ENCODE peak calls at places on chromosomes 4 and X, in ten cellular contexts. P, Q, I, Y, S, Z, A, K, V and G are unnamed samples.

GRCh38 chrX:27918799-27919198 is 62.5 kb downstream of the DCAF8L1 start:
- DNase-seq in Q (peak), A (peak), V (no peak), I (peak), K (no peak), P (peak), Y (no peak), Z (no peak), S (no peak), G (no peak)

GRCh38 chrX:151396042-151396826 is 772 bp upstream of the VMA21 start:
- DNase-seq in P (no peak), A (peak), Z (no peak), I (peak), Q (no peak), V (no peak), Y (no peak), K (peak), S (no peak), G (peak)

GRCh38 chrX:17732138-17732783 is 5.0 kb upstream of the SCML1 start:
- DNase-seq in Q (no peak), K (no peak), I (no peak), Y (peak), S (no peak), A (no peak), P (peak), V (no peak), Z (no peak), G (no peak)

GRCh38 chrX:123138473-123138872 is 45.6 kb upstream of the GRIA3 start:
- DNase-seq in P (no peak), V (no peak), Y (no peak), S (no peak), Z (no peak), A (no peak), K (no peak), I (no peak), Q (no peak), G (no peak)

GRCh38 chr4:150283689-150284088 is 205.4 kb downstream of the DCLK2 start:
- DNase-seq in P (peak), Q (no peak), S (no peak), Z (no peak), A (no peak), Y (no peak), K (no peak), V (no peak), I (peak), G (no peak)

GRCh38 chr4:155522201-155522600 is 144.4 kb upstream of the GUCY1A1 start:
- DNase-seq in I (peak), V (no peak), K (no peak), A (no peak), Q (no peak), P (no peak), S (no peak), Z (no peak), Y (no peak), G (no peak)

GRCh38 chrX:118480172-118480571 is 15.4 kb upstream of the DOCK11 start:
- DNase-seq in P (no peak), K (no peak), V (no peak), S (no peak), I (no peak), Q (no peak), A (no peak), Y (no peak), Z (no peak), G (no peak)

GRCh38 chr4:3215256-3215655 is 33.7 kb upstream of the MSANTD1 start:
- DNase-seq in A (no peak), Q (no peak), Y (peak), Z (no peak), I (no peak), P (no peak), S (no peak), V (no peak), K (no peak), G (no peak)

GRCh38 chr4:137956256-137956655 is 285.9 kb downstream of the SLC7A11 start:
- DNase-seq in A (no peak), P (peak), V (no peak), I (no peak), S (no peak), Y (no peak), K (no peak), Q (no peak), Z (no peak), G (no peak)

GRCh38 chr4:95107635-95108034 is 349.9 kb downstream of the BMPR1B start:
- DNase-seq in Z (peak), S (no peak), Q (peak), A (no peak), K (no peak), Y (no peak), I (no peak), P (peak), V (no peak), G (no peak)

GRCh38 chr4:15451866-15452765 is 17.6 kb upstream of the CC2D2A start:
- DNase-seq in S (no peak), Q (peak), V (no peak), Y (no peak), P (peak), Z (no peak), I (peak), A (no peak), K (no peak), G (no peak)

GRCh38 chrX:139178980-139179379 is 351.6 kb upstream of the F9 start:
- DNase-seq in I (no peak), Q (no peak), S (no peak), Z (no peak), K (no peak), A (no peak), V (no peak), Y (no peak), P (no peak), G (no peak)

GRCh38 chr4:152138451-152138850 is 377.6 kb upstream of the GATB start:
- DNase-seq in I (no peak), Z (no peak), A (no peak), Y (no peak), V (no peak), P (no peak), Q (no peak), K (no peak), S (no peak), G (no peak)

GRCh38 chr4:314296-314903 is 9.1 kb upstream of the ZNF732 start:
- DNase-seq in V (no peak), I (no peak), S (no peak), P (no peak), Q (no peak), Z (no peak), K (no peak), A (no peak), Y (no peak), G (no peak)

GRCh38 chr4:107247738-107248137 is 211.6 kb upstream of the DKK2 start:
- DNase-seq in Q (peak), P (no peak), A (no peak), Y (no peak), K (no peak), Z (no peak), V (no peak), I (peak), S (no peak), G (no peak)

GRCh38 chr4:27278615-27279014 is 418.0 kb downstream of the STIM2 start:
- DNase-seq in A (no peak), Z (peak), K (no peak), Q (peak), Y (no peak), S (peak), P (peak), I (peak), V (no peak), G (no peak)

GRCh38 chr4:69098470-69098869 is 2.2 kb downstream of the UGT2B7 start:
- DNase-seq in Q (no peak), S (no peak), Y (no peak), I (no peak), K (no peak), V (no peak), P (no peak), Z (no peak), A (no peak), G (no peak)

GRCh38 chrX:112967341-112967740 is 126.7 kb upstream of the AMOT start:
- DNase-seq in V (no peak), Z (no peak), A (no peak), S (no peak), Q (no peak), K (no peak), Y (no peak), I (no peak), P (peak), G (no peak)

GRCh38 chr4:164700471-164700870 is 53.5 kb upstream of the SMIM31 start:
- DNase-seq in Y (no peak), Z (peak), K (no peak), S (no peak), P (no peak), A (no peak), I (no peak), Q (no peak), V (no peak), G (no peak)

GRCh38 chr4:24730256-24731001 is 64.9 kb upstream of the SOD3 start:
- DNase-seq in P (peak), Y (peak), S (no peak), Q (no peak), K (no peak), V (no peak), A (peak), Z (no peak), I (no peak), G (no peak)

GRCh38 chrX:134622813-134623185 is 35.5 kb downstream of the PLAC1 start:
- DNase-seq in V (no peak), Z (peak), S (no peak), K (no peak), Y (no peak), A (no peak), P (peak), I (no peak), Q (no peak), G (no peak)

GRCh38 chrX:71095971-71096701 is 485 bp downstream of the FOXO4 start:
- DNase-seq in Q (no peak), S (no peak), I (no peak), V (no peak), Z (no peak), Y (no peak), K (no peak), A (peak), P (no peak), G (no peak)

GRCh38 chr4:183920512-183920911 is 15.4 kb downstream of the STOX2 start:
- DNase-seq in P (no peak), Z (no peak), Q (no peak), S (no peak), K (no peak), A (no peak), V (no peak), I (no peak), Y (no peak), G (no peak)

GRCh38 chrX:119004920-119005524 is 30.6 kb downstream of the LONRF3 start:
- DNase-seq in Z (peak), I (peak), V (peak), P (peak), Y (no peak), S (peak), A (peak), K (peak), Q (peak), G (peak)

GRCh38 chr4:124167602-124168001 is 544.9 kb downstream of the ANKRD50 start:
- DNase-seq in I (no peak), K (no peak), Q (no peak), P (peak), S (no peak), Y (no peak), Z (no peak), A (no peak), V (no peak), G (no peak)

GRCh38 chr4:28229092-28229491 is 1368.5 kb downstream of the STIM2 start:
- DNase-seq in A (no peak), P (no peak), V (no peak), Z (no peak), Y (no peak), K (no peak), I (peak), Q (no peak), S (no peak), G (no peak)

GRCh38 chrX:137033774-137034507 is at the start of gene GPR101:
- DNase-seq in V (no peak), K (peak), Z (no peak), I (no peak), Y (no peak), Q (peak), P (no peak), A (no peak), S (no peak), G (no peak)

GRCh38 chrX:119762718-119763117 is 4.3 kb downstream of the SOWAHD start:
- DNase-seq in P (peak), I (no peak), K (no peak), Y (no peak), Q (no peak), V (no peak), Z (no peak), A (no peak), S (no peak), G (no peak)

GRCh38 chr4:99149620-99150019 is 5.5 kb upstream of the ADH4 start:
- DNase-seq in I (no peak), Q (no peak), A (no peak), Z (no peak), Y (no peak), V (no peak), P (no peak), S (no peak), K (no peak), G (no peak)

GRCh38 chr4:163166041-163166579 is 580 bp downstream of the NAF1 start:
- DNase-seq in P (peak), V (peak), A (peak), Q (peak), I (peak), Z (peak), K (peak), S (peak), Y (peak), G (peak)

GRCh38 chrX:23332101-23332887 is 2.4 kb upstream of the PTCHD1 start:
- DNase-seq in Q (peak), V (no peak), Z (no peak), S (no peak), A (peak), K (peak), Y (no peak), I (peak), P (no peak), G (no peak)

GRCh38 chr4:65014078-65014477 is 604.8 kb upstream of the TECRL start:
- DNase-seq in K (no peak), A (no peak), I (no peak), V (no peak), P (no peak), Z (no peak), Q (no peak), S (no peak), Y (no peak), G (no peak)

GRCh38 chrX:13099121-13099520 is 54.7 kb upstream of the FAM9C start:
- DNase-seq in K (no peak), P (peak), V (no peak), A (no peak), I (no peak), S (no peak), Z (no peak), Y (no peak), Q (no peak), G (no peak)

GRCh38 chr4:10272511-10272910 is 155.9 kb upstream of the WDR1 start:
- DNase-seq in S (no peak), K (no peak), V (no peak), Z (no peak), Y (peak), Q (no peak), I (no peak), P (peak), A (no peak), G (no peak)

GRCh38 chr4:39933689-39934590 is 43.8 kb downstream of the PDS5A start:
- DNase-seq in K (no peak), Q (no peak), A (no peak), Y (no peak), S (no peak), P (peak), I (peak), V (no peak), Z (peak), G (no peak)

GRCh38 chrX:7154040-7154597 is 6.2 kb upstream of the PUDP start:
- DNase-seq in Y (no peak), S (no peak), K (no peak), V (no peak), P (no peak), A (no peak), Z (no peak), Q (no peak), I (no peak), G (no peak)